ENCODE peak calls at places on chromosomes 7 and 10, in eight cellular contexts. R is GM13976; V is endodermal cell; T is T-helper 2 cell treated with Interferon-gamma antibody and Interleukin-4, amounts not matched to agents 5 μg/mL and 100 μg/mL, for 36 hours; F is T-cell; O is mesenchymal stem cell; J is retina; B is NCI-H345. A is an unnamed sample.

GRCh38 chr7:128366290-128366689 is 4.8 kb upstream of the PRRT4 start:
- DNase-seq in R (no peak), V (no peak), T (no peak), F (no peak), O (no peak), J (no peak), B (no peak), A (no peak)

GRCh38 chr7:63925262-63925625 is 73.4 kb upstream of the ZNF722 start:
- DNase-seq in R (no peak), V (no peak), T (no peak), F (no peak), O (no peak), J (no peak), B (no peak), A (no peak)

GRCh38 chr7:98211221-98211675 is at the start of gene BHLHA15:
- DNase-seq in R (peak), V (peak), T (no peak), F (no peak), O (no peak), J (no peak), B (peak), A (peak)

GRCh38 chr10:53754851-53755250 is 982.3 kb upstream of the MBL2 start:
- DNase-seq in R (no peak), V (no peak), T (no peak), F (no peak), O (peak), J (peak), B (no peak), A (peak)

GRCh38 chr7:17608114-17608833 is 309.8 kb downstream of the AHR start:
- DNase-seq in R (no peak), V (no peak), T (no peak), F (no peak), O (peak), J (no peak), B (no peak), A (no peak)

GRCh38 chr10:22503315-22504090 is 158.2 kb downstream of the SPAG6 start:
- DNase-seq in R (no peak), V (no peak), T (no peak), F (no peak), O (peak), J (no peak), B (no peak), A (no peak)

GRCh38 chr10:102559764-102560163 is 56.0 kb downstream of the SUFU start:
- DNase-seq in R (no peak), V (no peak), T (no peak), F (no peak), O (no peak), J (no peak), B (no peak), A (no peak)

GRCh38 chr10:22911889-22912762 is 15.7 kb upstream of the ARMC3 start:
- DNase-seq in R (no peak), V (no peak), T (no peak), F (no peak), O (peak), J (no peak), B (peak), A (no peak)

GRCh38 chr7:23530901-23531793 is 634 bp downstream of the TRA2A start:
- DNase-seq in R (peak), V (peak), T (peak), F (peak), O (peak), J (no peak), B (peak), A (peak)

GRCh38 chr7:111098011-111098925 is 7.3 kb downstream of the LRRN3 start:
- DNase-seq in R (no peak), V (peak), T (no peak), F (peak), O (peak), J (peak), B (peak), A (peak)

GRCh38 chr10:22997102-22997501 is 69.2 kb downstream of the ARMC3 start:
- DNase-seq in R (no peak), V (peak), T (no peak), F (no peak), O (peak), J (no peak), B (no peak), A (no peak)

GRCh38 chr10:47359626-47360418 is 11.7 kb downstream of the RBP3 start:
- DNase-seq in R (no peak), V (no peak), T (no peak), F (no peak), O (no peak), J (no peak), B (no peak), A (no peak)

GRCh38 chr7:88480901-88481300 is 174.2 kb upstream of the STEAP4 start:
- DNase-seq in R (no peak), V (no peak), T (no peak), F (no peak), O (no peak), J (no peak), B (no peak), A (no peak)

GRCh38 chr7:2526659-2527504 is 7.3 kb downstream of the LFNG start:
- DNase-seq in R (no peak), V (no peak), T (no peak), F (no peak), O (no peak), J (no peak), B (no peak), A (no peak)

GRCh38 chr10:123746016-123746415 is 79.9 kb downstream of the GPR26 start:
- DNase-seq in R (no peak), V (no peak), T (no peak), F (no peak), O (no peak), J (no peak), B (no peak), A (no peak)

A was measured in glutamatergic neuron.